ENCODE peak calls at places on chromosomes 16 and 17, in six cellular contexts. One of them, this sample, is unnamed.

GRCh38 chr17:57004944-57005579 is 27.1 kb downstream of the SCPEP1 start:
- DNase-seq in MCF 10A: no peak
- DNase-seq in fibroblast of the conjunctiva: no peak
- DNase-seq in C1 segment of cervical spinal cord: no peak
- DNase-seq in GF-D8: peak; percentile 31
- DNase-seq in stimulated activated CD4-positive, alpha-beta T cell treated with anti-CD3 and anti-CD28 coated beads, Interleukin-1b, Interleukin-23, amount 100 ng/mL, for 24 hours: no peak
- DNase-seq in this sample: no peak

GRCh38 chr17:1078831-1079561 is 82.1 kb downstream of the TIMM22 start:
- DNase-seq in MCF 10A: no peak
- DNase-seq in fibroblast of the conjunctiva: no peak
- DNase-seq in C1 segment of cervical spinal cord: no peak
- DNase-seq in GF-D8: no peak
- DNase-seq in stimulated activated CD4-positive, alpha-beta T cell treated with anti-CD3 and anti-CD28 coated beads, Interleukin-1b, Interleukin-23, amount 100 ng/mL, for 24 hours: no peak
- DNase-seq in this sample: no peak

GRCh38 chr16:3131755-3132377 is 3.0 kb upstream of the ZNF213 start:
- DNase-seq in MCF 10A: peak; percentile 60
- DNase-seq in fibroblast of the conjunctiva: no peak
- DNase-seq in C1 segment of cervical spinal cord: no peak
- DNase-seq in GF-D8: peak; percentile 1
- DNase-seq in stimulated activated CD4-positive, alpha-beta T cell treated with anti-CD3 and anti-CD28 coated beads, Interleukin-1b, Interleukin-23, amount 100 ng/mL, for 24 hours: no peak
- DNase-seq in this sample: no peak

GRCh38 chr17:6506679-6507231 is 49.6 kb downstream of the PITPNM3 start:
- DNase-seq in MCF 10A: peak; percentile 97
- DNase-seq in fibroblast of the conjunctiva: no peak
- DNase-seq in C1 segment of cervical spinal cord: no peak
- DNase-seq in GF-D8: no peak
- DNase-seq in stimulated activated CD4-positive, alpha-beta T cell treated with anti-CD3 and anti-CD28 coated beads, Interleukin-1b, Interleukin-23, amount 100 ng/mL, for 24 hours: no peak
- DNase-seq in this sample: no peak

GRCh38 chr16:11273721-11274324 is 394 bp upstream of the PRM3 start:
- DNase-seq in MCF 10A: no peak
- DNase-seq in fibroblast of the conjunctiva: no peak
- DNase-seq in C1 segment of cervical spinal cord: no peak
- DNase-seq in GF-D8: no peak
- DNase-seq in stimulated activated CD4-positive, alpha-beta T cell treated with anti-CD3 and anti-CD28 coated beads, Interleukin-1b, Interleukin-23, amount 100 ng/mL, for 24 hours: no peak
- DNase-seq in this sample: no peak

GRCh38 chr17:58364270-58364942 is 12.4 kb upstream of the SUPT4H1 start:
- DNase-seq in MCF 10A: peak; percentile 15
- DNase-seq in fibroblast of the conjunctiva: no peak
- DNase-seq in C1 segment of cervical spinal cord: no peak
- DNase-seq in GF-D8: no peak
- DNase-seq in stimulated activated CD4-positive, alpha-beta T cell treated with anti-CD3 and anti-CD28 coated beads, Interleukin-1b, Interleukin-23, amount 100 ng/mL, for 24 hours: no peak
- DNase-seq in this sample: no peak

GRCh38 chr16:22681881-22682291 is 132.1 kb upstream of the HS3ST2 start:
- DNase-seq in MCF 10A: no peak
- DNase-seq in fibroblast of the conjunctiva: no peak
- DNase-seq in C1 segment of cervical spinal cord: no peak
- DNase-seq in GF-D8: no peak
- DNase-seq in stimulated activated CD4-positive, alpha-beta T cell treated with anti-CD3 and anti-CD28 coated beads, Interleukin-1b, Interleukin-23, amount 100 ng/mL, for 24 hours: no peak
- DNase-seq in this sample: no peak

GRCh38 chr17:18319604-18320256 is 4.6 kb downstream of the SMCR8 start:
- DNase-seq in MCF 10A: peak; percentile 48
- DNase-seq in fibroblast of the conjunctiva: peak; percentile 56
- DNase-seq in C1 segment of cervical spinal cord: no peak
- DNase-seq in GF-D8: no peak
- DNase-seq in stimulated activated CD4-positive, alpha-beta T cell treated with anti-CD3 and anti-CD28 coated beads, Interleukin-1b, Interleukin-23, amount 100 ng/mL, for 24 hours: no peak
- DNase-seq in this sample: peak; percentile 20

GRCh38 chr16:85978291-85978775 is 79.4 kb downstream of the IRF8 start:
- DNase-seq in MCF 10A: no peak
- DNase-seq in fibroblast of the conjunctiva: no peak
- DNase-seq in C1 segment of cervical spinal cord: no peak
- DNase-seq in GF-D8: no peak
- DNase-seq in stimulated activated CD4-positive, alpha-beta T cell treated with anti-CD3 and anti-CD28 coated beads, Interleukin-1b, Interleukin-23, amount 100 ng/mL, for 24 hours: no peak
- DNase-seq in this sample: no peak

GRCh38 chr16:24070851-24071250 is 185.3 kb upstream of the CACNG3 start:
- DNase-seq in MCF 10A: peak; percentile 65
- DNase-seq in fibroblast of the conjunctiva: no peak
- DNase-seq in C1 segment of cervical spinal cord: no peak
- DNase-seq in GF-D8: no peak
- DNase-seq in stimulated activated CD4-positive, alpha-beta T cell treated with anti-CD3 and anti-CD28 coated beads, Interleukin-1b, Interleukin-23, amount 100 ng/mL, for 24 hours: no peak
- DNase-seq in this sample: no peak

GRCh38 chr17:36943250-36944220 is 5.2 kb upstream of the AATF start:
- DNase-seq in MCF 10A: no peak
- DNase-seq in fibroblast of the conjunctiva: no peak
- DNase-seq in C1 segment of cervical spinal cord: no peak
- DNase-seq in GF-D8: no peak
- DNase-seq in stimulated activated CD4-positive, alpha-beta T cell treated with anti-CD3 and anti-CD28 coated beads, Interleukin-1b, Interleukin-23, amount 100 ng/mL, for 24 hours: no peak
- DNase-seq in this sample: no peak

This sample was measured in astrocyte of the cerebellum.